ENCODE peak calls at places on chromosome 1, in four cellular contexts. One of them, this sample, is unnamed.

GRCh38 chr1:232873931-232874330 is 68.7 kb downstream of the MAP10 start:
- DNase-seq in activated CD4-positive, alpha-beta memory T cell treated with anti-CD3 and anti-CD28 coated beads, Interleukin-2, amount 10 ng/mL, durations not matched to agents 7 days and 5 days: no peak
- DNase-seq in glomerular endothelial cell: no peak
- DNase-seq in lung: no peak
- DNase-seq in this sample: no peak

GRCh38 chr1:7752512-7753417 is 18.3 kb upstream of the VAMP3 start:
- DNase-seq in glomerular endothelial cell: peak
- DNase-seq in activated CD4-positive, alpha-beta memory T cell treated with anti-CD3 and anti-CD28 coated beads, Interleukin-2, amount 10 ng/mL, durations not matched to agents 7 days and 5 days: peak
- DNase-seq in lung: peak
- DNase-seq in this sample: peak

GRCh38 chr1:41716188-41717130 is 202.3 kb downstream of the HIVEP3 start:
- DNase-seq in activated CD4-positive, alpha-beta memory T cell treated with anti-CD3 and anti-CD28 coated beads, Interleukin-2, amount 10 ng/mL, durations not matched to agents 7 days and 5 days: no peak
- DNase-seq in glomerular endothelial cell: no peak
- DNase-seq in lung: no peak
- DNase-seq in this sample: no peak

GRCh38 chr1:17930635-17931034 is 175.5 kb downstream of the ACTL8 start:
- DNase-seq in lung: no peak
- DNase-seq in activated CD4-positive, alpha-beta memory T cell treated with anti-CD3 and anti-CD28 coated beads, Interleukin-2, amount 10 ng/mL, durations not matched to agents 7 days and 5 days: no peak
- DNase-seq in glomerular endothelial cell: no peak
- DNase-seq in this sample: no peak

GRCh38 chr1:169361281-169361680 is 6.3 kb downstream of the NME7 start:
- DNase-seq in activated CD4-positive, alpha-beta memory T cell treated with anti-CD3 and anti-CD28 coated beads, Interleukin-2, amount 10 ng/mL, durations not matched to agents 7 days and 5 days: no peak
- DNase-seq in lung: no peak
- DNase-seq in glomerular endothelial cell: no peak
- DNase-seq in this sample: no peak

GRCh38 chr1:224205438-224205840 is 22.4 kb downstream of the DEGS1 start:
- DNase-seq in lung: no peak
- DNase-seq in glomerular endothelial cell: no peak
- DNase-seq in activated CD4-positive, alpha-beta memory T cell treated with anti-CD3 and anti-CD28 coated beads, Interleukin-2, amount 10 ng/mL, durations not matched to agents 7 days and 5 days: peak
- DNase-seq in this sample: no peak

GRCh38 chr1:71093938-71094337 is 13.1 kb upstream of the ZRANB2 start:
- DNase-seq in glomerular endothelial cell: no peak
- DNase-seq in activated CD4-positive, alpha-beta memory T cell treated with anti-CD3 and anti-CD28 coated beads, Interleukin-2, amount 10 ng/mL, durations not matched to agents 7 days and 5 days: no peak
- DNase-seq in lung: no peak
- DNase-seq in this sample: no peak

GRCh38 chr1:201396859-201397464 is 2.2 kb downstream of the LAD1 start:
- DNase-seq in activated CD4-positive, alpha-beta memory T cell treated with anti-CD3 and anti-CD28 coated beads, Interleukin-2, amount 10 ng/mL, durations not matched to agents 7 days and 5 days: no peak
- DNase-seq in glomerular endothelial cell: no peak
- DNase-seq in lung: peak
- DNase-seq in this sample: no peak

GRCh38 chr1:5711079-5711478 is 281.1 kb downstream of the NPHP4 start:
- DNase-seq in activated CD4-positive, alpha-beta memory T cell treated with anti-CD3 and anti-CD28 coated beads, Interleukin-2, amount 10 ng/mL, durations not matched to agents 7 days and 5 days: no peak
- DNase-seq in glomerular endothelial cell: no peak
- DNase-seq in lung: no peak
- DNase-seq in this sample: no peak

GRCh38 chr1:179083533-179083932 is 1.7 kb downstream of the TOR3A start:
- DNase-seq in activated CD4-positive, alpha-beta memory T cell treated with anti-CD3 and anti-CD28 coated beads, Interleukin-2, amount 10 ng/mL, durations not matched to agents 7 days and 5 days: no peak
- DNase-seq in lung: no peak
- DNase-seq in glomerular endothelial cell: no peak
- DNase-seq in this sample: no peak

This sample was measured in Panc1.